ENCODE peak calls at places on chromosome 2, in six cellular contexts. A is activated CD4-positive, CD25-positive, alpha-beta regulatory T cell; W is amygdala; F is breast epithelium; V is iPS-NIHi11; Q is EL. E is an unnamed sample.

GRCh38 chr2:206392118-206392517 is 51.2 kb upstream of the ADAM23 start:
- DNase-seq in A (no peak), W (peak), F (no peak), V (peak), Q (peak), E (no peak)

GRCh38 chr2:7962191-7962590 is 719.7 kb upstream of the ID2 start:
- DNase-seq in A (no peak), W (no peak), F (no peak), V (peak), Q (no peak), E (no peak)

GRCh38 chr2:200373973-200374416 is 67.5 kb downstream of the SPATS2L start:
- DNase-seq in A (no peak), W (no peak), F (no peak), V (no peak), Q (no peak), E (no peak)

GRCh38 chr2:169066817-169067356 is 2.5 kb upstream of the DHRS9 start:
- DNase-seq in A (no peak), W (no peak), F (no peak), V (no peak), Q (no peak), E (no peak)

GRCh38 chr2:201900362-201900761 is 94.0 kb downstream of the CDK15 start:
- DNase-seq in A (no peak), W (no peak), F (no peak), V (no peak), Q (peak), E (no peak)

GRCh38 chr2:1014802-1015201 is 64.2 kb downstream of the SNTG2 start:
- DNase-seq in A (no peak), W (no peak), F (no peak), V (no peak), Q (no peak), E (no peak)

GRCh38 chr2:109129921-109130725 is 1.1 kb downstream of the SH3RF3 start:
- DNase-seq in A (no peak), W (peak), F (no peak), V (no peak), Q (peak), E (peak)

GRCh38 chr2:188193230-188193629 is 98.4 kb upstream of the GULP1 start:
- DNase-seq in A (no peak), W (no peak), F (no peak), V (no peak), Q (no peak), E (no peak)

GRCh38 chr2:203730076-203730729 is 23.8 kb downstream of the CD28 start:
- DNase-seq in A (no peak), W (no peak), F (no peak), V (no peak), Q (no peak), E (no peak)